ENCODE peak calls at places on chromosomes 1 and 21, in four cellular contexts. I is right lobe of liver, G is PC-3, V is cardiac muscle cell. K is an unnamed sample.

GRCh38 chr1:14160766-14161165 is 437.7 kb upstream of the KAZN start:
- DNase-seq in I (no peak), V (no peak), G (no peak), K (no peak)

GRCh38 chr1:192839164-192840066 is 30.6 kb downstream of the RGS2 start:
- DNase-seq in I (no peak), G (no peak), V (no peak), K (no peak)

GRCh38 chr1:210706246-210706645 is 377.5 kb downstream of the HHAT start:
- DNase-seq in V (no peak), I (no peak), G (no peak), K (no peak)

GRCh38 chr1:245330951-245331350 is 176.2 kb downstream of the KIF26B start:
- DNase-seq in V (no peak), G (no peak), I (no peak), K (no peak)

GRCh38 chr1:156176610-156177210 is 17.2 kb upstream of the SLC25A44 start:
- DNase-seq in I (no peak), V (no peak), G (no peak), K (no peak)

GRCh38 chr1:30234091-30234490 is 489.3 kb downstream of the MATN1 start:
- DNase-seq in V (no peak), G (no peak), I (no peak), K (no peak)

GRCh38 chr1:211920602-211921226 is 90.2 kb upstream of the LPGAT1 start:
- DNase-seq in V (no peak), I (peak; percentile 72), G (no peak), K (no peak)

GRCh38 chr1:31421404-31422040 is 8.5 kb downstream of the SERINC2 start:
- DNase-seq in G (peak; percentile 33), I (no peak), V (peak; percentile 62), K (no peak)

GRCh38 chr1:181122227-181122626 is 33.7 kb downstream of the IER5 start:
- DNase-seq in V (no peak), I (no peak), G (no peak), K (no peak)

GRCh38 chr1:162712317-162713029 is 78.0 kb upstream of the HSD17B7 start:
- DNase-seq in V (no peak), I (no peak), G (no peak), K (no peak)

GRCh38 chr1:85612704-85613361 is 32.3 kb downstream of the CCN1 start:
- DNase-seq in I (no peak), V (peak; percentile 74), G (peak; percentile 72), K (peak; percentile 68)

GRCh38 chr1:23693599-23693998 is 2.0 kb downstream of the RPL11 start:
- DNase-seq in I (no peak), V (no peak), G (no peak), K (no peak)

GRCh38 chr1:59979551-59980070 is 53.0 kb upstream of the CYP2J2 start:
- DNase-seq in I (no peak), G (no peak), V (no peak), K (no peak)

GRCh38 chr1:109579044-109579443 is 30.6 kb downstream of the GNAI3 start:
- DNase-seq in V (no peak), I (no peak), G (no peak), K (no peak)

GRCh38 chr1:41241748-41242644 is at the start of gene SCMH1:
- DNase-seq in I (peak; percentile 63), V (peak; percentile 84), G (peak; percentile 40), K (no peak)

GRCh38 chr1:42334240-42335049 is 590 bp downstream of the FOXJ3 start:
- DNase-seq in V (peak; percentile 63), G (peak; percentile 55), I (peak; percentile 67), K (peak; percentile 42)

GRCh38 chr1:18751425-18751824 is 108.0 kb downstream of the TAS1R2 start:
- DNase-seq in V (no peak), I (no peak), G (no peak), K (no peak)

GRCh38 chr1:218294531-218294930 is 9.4 kb downstream of the RRP15 start:
- DNase-seq in G (peak; percentile 45), I (no peak), V (no peak), K (peak; percentile 51)

GRCh38 chr1:22447581-22448215 is 4.0 kb upstream of the ZBTB40 start:
- DNase-seq in I (no peak), G (peak; percentile 81), V (peak; percentile 72), K (peak; percentile 47)

GRCh38 chr1:79749607-79750006 is 743.1 kb upstream of the ADGRL4 start:
- DNase-seq in V (no peak), I (no peak), G (peak; percentile 45), K (peak; percentile 62)

GRCh38 chr1:100700586-100700985 is 19.0 kb upstream of the VCAM1 start:
- DNase-seq in G (no peak), I (no peak), V (no peak), K (no peak)

GRCh38 chr1:111628153-111628552 is 8.6 kb downstream of the RAP1A start:
- DNase-seq in G (no peak), I (no peak), V (no peak), K (no peak)

GRCh38 chr21:35585878-35586277 is 474.4 kb downstream of the SETD4 start:
- DNase-seq in V (no peak), G (no peak), I (no peak), K (no peak)

GRCh38 chr1:154796303-154796892 is 73.7 kb downstream of the KCNN3 start:
- DNase-seq in G (no peak), V (no peak), I (no peak), K (no peak)

GRCh38 chr1:156281281-156282142 is 1.1 kb downstream of the SMG5 start:
- DNase-seq in V (peak; percentile 86), G (peak; percentile 44), I (peak; percentile 48), K (peak; percentile 61)

GRCh38 chr1:192580351-192580962 is 4.9 kb downstream of the RGS1 start:
- DNase-seq in V (peak; percentile 23), I (no peak), G (peak; percentile 71), K (peak; percentile 67)

GRCh38 chr21:44753357-44753756 is 42.0 kb upstream of the TSPEAR start:
- DNase-seq in G (no peak), V (no peak), I (no peak), K (no peak)

GRCh38 chr1:84116558-84116957 is 27.5 kb upstream of the PRKACB start:
- DNase-seq in I (no peak), V (no peak), G (no peak), K (no peak)

GRCh38 chr1:89884718-89885596 is 64.1 kb downstream of the LRRC8D start:
- DNase-seq in I (no peak), G (peak; percentile 64), V (no peak), K (peak; percentile 75)

GRCh38 chr1:28887835-28888682 is 26.3 kb upstream of the EPB41 start:
- DNase-seq in V (peak; percentile 53), G (no peak), I (peak; percentile 81), K (no peak)

GRCh38 chr1:31762726-31763670 is 1.1 kb downstream of the ADGRB2 start:
- DNase-seq in G (peak; percentile 76), V (peak; percentile 92), I (no peak), K (peak; percentile 27)

GRCh38 chr1:151472852-151473731 is 13.8 kb upstream of the POGZ start:
- DNase-seq in V (peak; percentile 45), G (peak; percentile 43), I (peak; percentile 61), K (peak; percentile 15)

GRCh38 chr1:53551428-53551995 is 92.3 kb downstream of the DMRTB1 start:
- DNase-seq in I (peak; percentile 48), V (no peak), G (no peak), K (no peak)

GRCh38 chr1:163771637-163772036 is 449.9 kb downstream of the NUF2 start:
- DNase-seq in I (no peak), V (no peak), G (no peak), K (no peak)

GRCh38 chr1:110218739-110219138 is 8.6 kb downstream of the KCNC4 start:
- DNase-seq in I (no peak), G (no peak), V (peak; percentile 73), K (no peak)

GRCh38 chr1:19814244-19814661 is 830 bp downstream of the RNF186 start:
- DNase-seq in G (no peak), V (no peak), I (no peak), K (no peak)

GRCh38 chr1:5863238-5863637 is 129.0 kb downstream of the NPHP4 start:
- DNase-seq in I (no peak), G (no peak), V (no peak), K (no peak)

GRCh38 chr21:21146587-21147373 is 148.6 kb downstream of the NCAM2 start:
- DNase-seq in V (no peak), G (no peak), I (no peak), K (no peak)
- H3K4me3 ChIP-seq in V (no peak overlapping the region), G (no peak overlapping the region), I (no peak overlapping the region), K (no peak overlapping the region)

DNA sequence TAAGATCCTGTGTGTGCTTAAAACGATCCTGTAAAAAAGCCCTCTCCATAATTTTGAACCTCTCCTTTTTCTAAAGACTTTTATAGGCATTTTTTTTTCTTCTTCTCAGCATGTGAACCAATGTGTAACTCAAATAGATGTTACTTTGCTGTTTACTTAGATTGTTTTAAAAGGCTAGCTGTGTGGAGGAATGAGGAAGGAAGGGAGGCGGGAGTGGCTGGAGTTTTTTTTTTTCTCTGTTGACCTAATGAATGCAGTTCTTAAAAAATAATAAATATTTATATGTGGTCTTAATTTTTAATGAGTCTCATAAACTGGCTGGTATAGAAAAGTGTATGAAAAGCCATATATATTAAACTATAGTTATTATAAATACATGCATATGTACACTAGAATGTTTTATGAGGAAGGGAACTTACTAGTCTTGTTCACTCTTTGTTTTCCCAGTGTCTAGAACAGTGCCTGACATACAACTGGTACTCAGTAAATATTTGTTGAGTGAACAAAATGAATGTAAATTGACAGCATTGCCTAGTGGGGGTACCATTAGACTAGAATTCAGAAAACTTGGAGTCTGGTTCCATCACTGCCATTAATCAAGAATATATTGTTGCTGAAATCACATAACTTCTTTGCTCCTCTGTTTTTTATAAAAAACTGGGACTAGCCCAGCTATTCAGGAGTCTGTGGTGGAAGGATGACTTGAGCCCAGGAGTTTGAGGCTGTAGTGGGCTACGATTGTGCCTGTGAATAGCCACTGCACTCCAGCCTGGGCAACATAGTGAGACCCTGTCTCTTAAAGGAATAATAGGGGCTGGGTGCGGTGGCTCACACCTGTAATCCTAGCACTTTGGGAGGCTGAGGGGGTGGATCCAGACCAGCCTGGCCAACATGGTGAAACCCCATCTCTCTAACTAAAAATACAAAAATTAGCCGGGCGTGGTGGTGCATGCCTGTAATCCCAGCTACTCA is 51.0 kb downstream of the NFIA start:
- DNase-seq in V (no peak), G (peak; percentile 33), I (no peak), K (peak; percentile 53)
- H3K4me3 ChIP-seq in V (no peak overlapping the region), G (no peak overlapping the region), I (no peak overlapping the region), K (no peak overlapping the region)

DNA sequence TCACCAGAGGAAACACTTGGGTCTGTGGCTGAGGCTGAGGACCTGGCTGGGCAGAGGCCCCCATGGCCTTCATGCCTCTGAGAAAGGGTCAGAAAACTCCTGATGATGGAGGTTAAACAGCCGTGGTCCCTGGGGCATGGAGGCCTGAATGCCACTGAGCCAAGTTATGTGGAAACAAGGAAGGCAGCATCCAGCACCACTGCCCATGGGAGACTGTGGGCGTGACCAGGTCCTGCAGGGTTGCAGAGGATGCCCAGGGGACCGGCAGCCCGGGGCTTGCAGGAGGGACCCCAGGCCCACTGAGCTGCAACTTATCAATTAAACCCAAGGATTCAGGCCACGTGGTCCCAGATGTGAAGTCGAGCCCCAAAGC is 18.9 kb upstream of the COL6A2 start:
- DNase-seq in I (no peak), V (no peak), G (no peak), K (no peak)
- H3K4me3 ChIP-seq in I (no peak overlapping the region), V (no peak overlapping the region), G (no peak overlapping the region), K (no peak overlapping the region)

DNA sequence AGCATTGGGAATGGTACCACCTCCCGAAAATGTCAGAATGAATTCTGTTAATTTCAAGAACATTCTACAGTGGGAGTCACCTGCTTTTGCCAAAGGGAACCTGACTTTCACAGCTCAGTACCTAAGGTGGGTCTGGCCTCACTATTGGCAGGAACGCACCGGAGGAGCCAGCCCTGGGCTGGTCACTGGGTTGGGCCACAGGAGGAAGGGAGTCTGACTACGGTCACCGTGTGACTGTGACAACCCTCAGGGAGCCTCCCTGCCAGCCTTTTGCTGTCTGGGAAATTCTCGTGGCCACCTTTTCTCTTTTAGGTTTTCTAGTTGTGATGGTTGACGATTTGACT is 2.2 kb downstream of the IL10RB start:
- DNase-seq in V (no peak), G (no peak), I (no peak), K (no peak)
- H3K4me3 ChIP-seq in V (no peak overlapping the region), G (no peak overlapping the region), I (no peak overlapping the region), K (no peak overlapping the region)